ENCODE peak calls at places on chromosomes 1 and 21, in seven cellular contexts. X is BE2C, N is choroid plexus epithelial cell, Y is brain microvascular endothelial cell, L is fibroblast of pulmonary artery, H is GM06990, A is upper lobe of right lung. I is an unnamed sample.

GRCh38 chr1:11504599-11504998 is 25.6 kb downstream of the DISP3 start:
- DNase-seq in X (no peak), N (no peak), Y (no peak), L (no peak), H (no peak), A (no peak), I (no peak)

GRCh38 chr1:178739285-178740045 is 14.4 kb downstream of the RALGPS2 start:
- DNase-seq in X (no peak), N (peak; percentile 40), Y (no peak), L (peak; percentile 35), H (no peak), A (no peak), I (peak; percentile 22)

GRCh38 chr1:13968361-13968760 is 268.4 kb downstream of the PRDM2 start:
- DNase-seq in X (no peak), N (no peak), Y (no peak), L (no peak), H (no peak), A (no peak), I (no peak)

GRCh38 chr1:10459185-10459584 is 9.4 kb downstream of the CORT start:
- DNase-seq in X (no peak), N (peak; percentile 95), Y (peak; percentile 67), L (peak; percentile 79), H (no peak), A (no peak), I (peak; percentile 80)

GRCh38 chr1:226086776-226087175 is 24.3 kb downstream of the H3-3A start:
- DNase-seq in X (peak; percentile 63), N (no peak), Y (no peak), L (no peak), H (no peak), A (peak; percentile 48), I (no peak)

GRCh38 chr1:181508486-181509165 is 25.3 kb downstream of the CACNA1E start:
- DNase-seq in X (no peak), N (no peak), Y (no peak), L (no peak), H (peak; percentile 55), A (no peak), I (no peak)

GRCh38 chr1:22711591-22712501 is 1.2 kb downstream of the EPHB2 start:
- DNase-seq in X (peak; percentile 22), N (peak; percentile 29), Y (no peak), L (peak; percentile 30), H (no peak), A (no peak), I (peak; percentile 38)

GRCh38 chr1:57839067-57839466 is 415.2 kb upstream of the DAB1 start:
- DNase-seq in X (no peak), N (peak; percentile 14), Y (peak; percentile 4), L (peak; percentile 6), H (no peak), A (no peak), I (peak; percentile 67)

GRCh38 chr21:17513214-17514123 is 626 bp downstream of the CXADR start:
- DNase-seq in X (peak; percentile 48), N (peak; percentile 61), Y (peak; percentile 20), L (peak; percentile 42), H (peak; percentile 12), A (peak; percentile 77), I (peak; percentile 55)

GRCh38 chr21:38350681-38351080 is 93.9 kb downstream of the KCNJ15 start:
- DNase-seq in X (no peak), N (peak; percentile 35), Y (no peak), L (no peak), H (no peak), A (no peak), I (no peak)

GRCh38 chr1:87794788-87795614 is 466.3 kb downstream of the LMO4 start:
- DNase-seq in X (no peak), N (peak; percentile 79), Y (peak; percentile 79), L (peak; percentile 61), H (no peak), A (no peak), I (peak; percentile 69)

GRCh38 chr1:93865253-93865652 is 13.8 kb downstream of the DNTTIP2 start:
- DNase-seq in X (no peak), N (no peak), Y (no peak), L (no peak), H (no peak), A (no peak), I (no peak)

GRCh38 chr1:41486053-41486891 is 1.8 kb upstream of the EDN2 start:
- DNase-seq in X (no peak), N (peak; percentile 72), Y (peak; percentile 62), L (peak; percentile 60), H (no peak), A (no peak), I (peak; percentile 56)

GRCh38 chr1:22228505-22228911 is 85.6 kb upstream of the WNT4 start:
- DNase-seq in X (no peak), N (peak; percentile 21), Y (no peak), L (no peak), H (no peak), A (no peak), I (no peak)

GRCh38 chr1:187027259-187027658 is 198.5 kb downstream of the PLA2G4A start:
- DNase-seq in X (no peak), N (no peak), Y (no peak), L (no peak), H (no peak), A (no peak), I (no peak)

GRCh38 chr1:236800623-236801022 is 5.5 kb downstream of the MTR start:
- DNase-seq in X (no peak), N (no peak), Y (no peak), L (no peak), H (no peak), A (no peak), I (no peak)

GRCh38 chr1:207298186-207298585 is 23.3 kb upstream of the CD55 start:
- DNase-seq in X (no peak), N (no peak), Y (no peak), L (no peak), H (no peak), A (no peak), I (no peak)

GRCh38 chr1:80989455-80989854 is 811.3 kb upstream of the ADGRL2 start:
- DNase-seq in X (no peak), N (no peak), Y (no peak), L (no peak), H (no peak), A (no peak), I (no peak)

GRCh38 chr21:35593000-35593502 is 467.3 kb downstream of the SETD4 start:
- DNase-seq in X (no peak), N (peak; percentile 66), Y (peak; percentile 48), L (peak; percentile 61), H (no peak), A (no peak), I (peak; percentile 77)

GRCh38 chr1:74732960-74733615 is at the start of the genes CRYZ and TYW3:
- DNase-seq in X (peak; percentile 69), N (peak; percentile 96), Y (peak; percentile 94), L (peak; percentile 96), H (peak; percentile 88), A (peak; percentile 92), I (peak; percentile 95)

GRCh38 chr1:74733616-74734484 is 898 bp downstream of the TYW3 start:
- DNase-seq in X (peak; percentile 34), N (peak; percentile 90), Y (peak; percentile 82), L (peak; percentile 81), H (no peak), A (no peak), I (peak; percentile 83)

GRCh38 chr1:74728736-74729135 is 4.1 kb downstream of the CRYZ start:
- DNase-seq in X (no peak), N (peak; percentile 11), Y (no peak), L (no peak), H (no peak), A (no peak), I (no peak)

GRCh38 chr1:74729741-74730478 is 2.9 kb downstream of the CRYZ start:
- DNase-seq in X (no peak), N (peak; percentile 33), Y (peak; percentile 48), L (peak; percentile 38), H (no peak), A (no peak), I (peak; percentile 29)

DNA sequence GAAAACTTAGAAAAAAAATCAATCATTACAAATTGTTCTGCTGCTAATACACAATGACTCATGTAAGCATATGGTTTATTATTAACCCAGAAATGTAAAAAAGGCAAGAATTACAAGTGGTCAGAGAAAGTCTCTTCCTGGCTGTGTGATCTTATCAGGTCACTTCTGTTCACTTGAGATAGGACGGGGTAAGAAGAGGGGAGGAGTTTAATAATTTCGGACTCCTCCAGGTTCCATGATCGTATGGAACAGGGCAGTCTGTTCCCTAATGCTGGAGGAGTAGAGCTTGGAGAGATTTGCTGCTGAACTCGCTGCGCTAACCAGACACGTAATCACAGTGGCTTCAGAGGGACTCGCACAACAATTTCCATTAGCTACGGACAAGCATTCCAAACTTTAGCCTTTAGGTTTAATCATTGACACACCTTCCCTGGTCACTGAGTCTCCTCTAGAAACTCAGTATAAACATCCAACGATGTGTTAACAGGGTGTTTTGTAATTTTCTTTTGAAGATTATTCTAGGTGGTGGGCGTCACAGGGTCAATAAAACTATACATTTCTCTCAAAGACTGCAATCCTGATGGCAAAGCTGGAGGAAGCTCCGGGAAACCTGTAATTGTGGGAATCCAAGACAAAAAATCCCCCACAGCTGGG is 1.3 kb downstream of the CRYZ start:
- DNase-seq in X (no peak), N (no peak), Y (no peak), L (no peak), H (no peak), A (no peak), I (no peak)
- H3K4me3 ChIP-seq in X (no peak overlapping the region), N (no peak overlapping the region), Y (peak overlapping the region; percentile 12), L (no peak overlapping the region), H (peak overlapping the region; percentile 13), A (peak overlapping the region; percentile 81), I (peak overlapping the region; percentile 95)

GRCh38 chr1:203691454-203691853 is 64.8 kb downstream of the ATP2B4 start:
- DNase-seq in X (no peak), N (no peak), Y (no peak), L (peak; percentile 18), H (no peak), A (no peak), I (no peak)

GRCh38 chr1:203695116-203695515 is 68.5 kb downstream of the ATP2B4 start:
- DNase-seq in X (peak; percentile 54), N (no peak), Y (no peak), L (peak; percentile 8), H (no peak), A (no peak), I (no peak)

GRCh38 chr1:203696673-203697072 is 68.3 kb upstream of the LAX1 start:
- DNase-seq in X (no peak), N (no peak), Y (no peak), L (no peak), H (no peak), A (no peak), I (no peak)

GRCh38 chr1:203690730-203691129 is 64.1 kb downstream of the ATP2B4 start:
- DNase-seq in X (no peak), N (no peak), Y (no peak), L (no peak), H (no peak), A (no peak), I (no peak)

GRCh38 chr1:203692565-203693470 is 66.2 kb downstream of the ATP2B4 start:
- DNase-seq in X (no peak), N (peak; percentile 97), Y (peak; percentile 95), L (peak; percentile 95), H (no peak), A (peak; percentile 79), I (peak; percentile 97)
- TF ChIP-seq CTCF in X (no peak), N (peak; percentile 20), Y (peak; percentile 12), L (no peak), H (no peak), A (no peak), I (no peak)

GRCh38 chr21:45586289-45586858 is 44.1 kb upstream of the SLC19A1 start:
- DNase-seq in X (no peak), N (no peak), Y (no peak), L (no peak), H (no peak), A (no peak), I (no peak)
- H3K4me3 ChIP-seq in X (no peak overlapping the region), N (no peak overlapping the region), Y (no peak overlapping the region), L (no peak overlapping the region), H (no peak overlapping the region), A (no peak overlapping the region), I (no peak overlapping the region)

GRCh38 chr21:44618504-44618903 is 6.6 kb downstream of the KRTAP10-8 start:
- DNase-seq in X (no peak), N (peak; percentile 28), Y (peak; percentile 7), L (peak; percentile 20), H (no peak), A (peak; percentile 64), I (no peak)
- TF ChIP-seq CTCF in X (peak; percentile 10), N (peak; percentile 42), Y (peak; percentile 14), L (peak; percentile 26), H (peak; percentile 30), A (peak; percentile 23), I (peak; percentile 6)